ENCODE peak calls at places on chromosomes 7 and 10, in seven cellular contexts. A is IMR-90, E is kidney epithelial cell, L is T-helper 17 cell, O is dermis blood vessel endothelial cell, C is A549, W is Right ventricle myocardium inferior. Y is an unnamed sample.

GRCh38 chr10:15879663-15880062 is 19.4 kb upstream of the MINDY3 start:
- DNase-seq in A (no peak), W (no peak), L (no peak), C (no peak), E (no peak), O (peak), Y (no peak)

GRCh38 chr7:28418311-28418710 is 6.0 kb downstream of the CREB5 start:
- DNase-seq in A (peak), E (no peak), C (no peak), L (no peak), O (no peak), W (no peak), Y (no peak)

GRCh38 chr10:35184527-35185171 is 58.0 kb downstream of the CREM start:
- DNase-seq in W (no peak), O (no peak), E (no peak), A (no peak), C (no peak), L (no peak), Y (no peak)

GRCh38 chr7:137928626-137929025 is 73.3 kb downstream of the CREB3L2 start:
- DNase-seq in A (no peak), C (no peak), L (no peak), O (no peak), W (no peak), E (no peak), Y (no peak)

GRCh38 chr7:140668641-140669040 is 4.1 kb upstream of the ADCK2 start:
- DNase-seq in A (no peak), W (no peak), L (no peak), C (no peak), O (no peak), E (no peak), Y (no peak)

GRCh38 chr7:137545059-137545730 is 201.7 kb upstream of the PTN start:
- DNase-seq in L (no peak), A (no peak), O (no peak), C (no peak), W (no peak), E (no peak), Y (no peak)

GRCh38 chr10:103493362-103493871 is at the start of gene NEURL1:
- DNase-seq in W (no peak), O (peak), A (no peak), E (no peak), L (no peak), C (no peak), Y (no peak)

GRCh38 chr7:122329145-122329802 is 24.7 kb upstream of the FEZF1 start:
- DNase-seq in E (no peak), O (no peak), A (no peak), C (no peak), W (no peak), L (no peak), Y (no peak)

GRCh38 chr10:124921261-124921660 is 20.7 kb upstream of the ZRANB1 start:
- DNase-seq in E (no peak), L (no peak), C (no peak), O (no peak), A (no peak), W (no peak), Y (peak)

GRCh38 chr10:17227367-17228080 is 517 bp upstream of the VIM start:
- DNase-seq in A (peak), O (peak), E (no peak), C (no peak), L (no peak), W (no peak), Y (no peak)

GRCh38 chr10:58086763-58087150 is 180.9 kb downstream of the IPMK start:
- DNase-seq in E (no peak), O (no peak), A (no peak), L (no peak), W (no peak), C (no peak), Y (no peak)

GRCh38 chr7:55250313-55250712 is 114.8 kb upstream of the LANCL2 start:
- DNase-seq in W (no peak), C (peak), O (peak), A (no peak), L (no peak), E (no peak), Y (no peak)

GRCh38 chr10:78535716-78536218 is 502.1 kb downstream of the RPS24 start:
- DNase-seq in W (no peak), C (no peak), E (no peak), A (no peak), L (no peak), O (no peak), Y (no peak)

GRCh38 chr10:8295311-8295710 is 240.8 kb downstream of the GATA3 start:
- DNase-seq in E (no peak), W (no peak), O (no peak), C (no peak), A (no peak), L (no peak), Y (no peak)

GRCh38 chr10:110067960-110068770 is 60.4 kb downstream of the ADD3 start:
- DNase-seq in E (no peak), L (no peak), C (no peak), W (peak), O (no peak), A (no peak), Y (no peak)

GRCh38 chr10:48551796-48552591 is 52.9 kb downstream of the ARHGAP22 start:
- DNase-seq in L (no peak), W (no peak), A (peak), E (no peak), O (peak), C (peak), Y (peak)

GRCh38 chr7:116165717-116166116 is 44.6 kb upstream of the TES start:
- DNase-seq in O (no peak), E (no peak), L (no peak), W (no peak), A (no peak), C (no peak), Y (no peak)

GRCh38 chr7:662576-662975 is 63.9 kb upstream of the DNAAF5 start:
- DNase-seq in A (no peak), O (no peak), W (no peak), C (no peak), L (no peak), E (no peak), Y (no peak)

GRCh38 chr7:102236592-102237287 is 49.9 kb upstream of the SH2B2 start:
- DNase-seq in O (peak), E (peak), A (peak), C (peak), W (no peak), L (no peak), Y (no peak)

GRCh38 chr10:1651280-1651975 is 85.9 kb downstream of the ADARB2 start:
- DNase-seq in O (no peak), A (no peak), C (no peak), E (no peak), W (no peak), L (no peak), Y (no peak)

GRCh38 chr10:98119891-98120290 is 14.6 kb upstream of the R3HCC1L start:
- DNase-seq in C (no peak), E (no peak), A (no peak), O (no peak), W (no peak), L (no peak), Y (peak)

GRCh38 chr10:88553116-88553752 is 29.9 kb downstream of the RNLS start:
- DNase-seq in L (no peak), O (peak), W (peak), A (peak), C (peak), E (peak), Y (no peak)